ENCODE peak calls at places on chromosomes 6 and 20, in nine cellular contexts. One of them, this sample, is unnamed.

GRCh38 chr20:38133680-38134426 is 31.2 kb downstream of the TGM2 start:
- DNase-seq in stomach: no peak
- DNase-seq in HEK293T: no peak
- DNase-seq in IMR-90: no peak
- DNase-seq in NCI-H2107: no peak
- DNase-seq in activated naive CD4-positive, alpha-beta T cell: no peak
- DNase-seq in NCI-H2029: no peak
- DNase-seq in stimulated activated CD8-positive, alpha-beta memory T cell treated with anti-CD3 and anti-CD28 coated beads, Interleukin-4, amount 100 ng/mL, for 24 hours: no peak
- DNase-seq in lung microvascular endothelial cell: peak
- DNase-seq in this sample: no peak

GRCh38 chr20:15862178-15862577 is 711.1 kb downstream of the KIF16B start:
- DNase-seq in IMR-90: no peak
- DNase-seq in activated naive CD4-positive, alpha-beta T cell: no peak
- DNase-seq in NCI-H2029: peak
- DNase-seq in stomach: no peak
- DNase-seq in HEK293T: no peak
- DNase-seq in NCI-H2107: no peak
- DNase-seq in stimulated activated CD8-positive, alpha-beta memory T cell treated with anti-CD3 and anti-CD28 coated beads, Interleukin-4, amount 100 ng/mL, for 24 hours: no peak
- DNase-seq in lung microvascular endothelial cell: no peak
- DNase-seq in this sample: no peak

GRCh38 chr6:18263561-18264337 is 581 bp downstream of the DEK start:
- DNase-seq in IMR-90: no peak
- DNase-seq in stimulated activated CD8-positive, alpha-beta memory T cell treated with anti-CD3 and anti-CD28 coated beads, Interleukin-4, amount 100 ng/mL, for 24 hours: no peak
- DNase-seq in lung microvascular endothelial cell: peak
- DNase-seq in activated naive CD4-positive, alpha-beta T cell: no peak
- DNase-seq in NCI-H2029: peak
- DNase-seq in NCI-H2107: no peak
- DNase-seq in HEK293T: peak
- DNase-seq in stomach: peak
- DNase-seq in this sample: peak

GRCh38 chr20:14996883-14997672 is 659.7 kb upstream of the FLRT3 start:
- DNase-seq in lung microvascular endothelial cell: no peak
- DNase-seq in NCI-H2029: no peak
- DNase-seq in stomach: no peak
- DNase-seq in stimulated activated CD8-positive, alpha-beta memory T cell treated with anti-CD3 and anti-CD28 coated beads, Interleukin-4, amount 100 ng/mL, for 24 hours: no peak
- DNase-seq in IMR-90: no peak
- DNase-seq in HEK293T: no peak
- DNase-seq in NCI-H2107: no peak
- DNase-seq in activated naive CD4-positive, alpha-beta T cell: no peak
- DNase-seq in this sample: no peak

GRCh38 chr6:83884523-83884922 is 25.0 kb downstream of the CYB5R4 start:
- DNase-seq in stomach: no peak
- DNase-seq in lung microvascular endothelial cell: peak
- DNase-seq in stimulated activated CD8-positive, alpha-beta memory T cell treated with anti-CD3 and anti-CD28 coated beads, Interleukin-4, amount 100 ng/mL, for 24 hours: no peak
- DNase-seq in HEK293T: peak
- DNase-seq in activated naive CD4-positive, alpha-beta T cell: no peak
- DNase-seq in NCI-H2029: peak
- DNase-seq in IMR-90: peak
- DNase-seq in NCI-H2107: peak
- DNase-seq in this sample: peak

GRCh38 chr20:38049800-38050199 is 16.3 kb downstream of the RPRD1B start:
- DNase-seq in NCI-H2107: no peak
- DNase-seq in activated naive CD4-positive, alpha-beta T cell: no peak
- DNase-seq in lung microvascular endothelial cell: peak
- DNase-seq in HEK293T: no peak
- DNase-seq in NCI-H2029: peak
- DNase-seq in IMR-90: peak
- DNase-seq in stomach: no peak
- DNase-seq in stimulated activated CD8-positive, alpha-beta memory T cell treated with anti-CD3 and anti-CD28 coated beads, Interleukin-4, amount 100 ng/mL, for 24 hours: no peak
- DNase-seq in this sample: no peak

GRCh38 chr6:157695301-157696030 is 127.6 kb upstream of the SNX9 start:
- DNase-seq in stimulated activated CD8-positive, alpha-beta memory T cell treated with anti-CD3 and anti-CD28 coated beads, Interleukin-4, amount 100 ng/mL, for 24 hours: no peak
- DNase-seq in activated naive CD4-positive, alpha-beta T cell: no peak
- DNase-seq in NCI-H2107: no peak
- DNase-seq in IMR-90: no peak
- DNase-seq in NCI-H2029: no peak
- DNase-seq in HEK293T: no peak
- DNase-seq in lung microvascular endothelial cell: no peak
- DNase-seq in stomach: no peak
- DNase-seq in this sample: no peak

GRCh38 chr20:41140226-41141133 is 3.1 kb downstream of the PLCG1 start:
- DNase-seq in stimulated activated CD8-positive, alpha-beta memory T cell treated with anti-CD3 and anti-CD28 coated beads, Interleukin-4, amount 100 ng/mL, for 24 hours: no peak
- DNase-seq in HEK293T: no peak
- DNase-seq in lung microvascular endothelial cell: peak
- DNase-seq in stomach: no peak
- DNase-seq in NCI-H2029: no peak
- DNase-seq in activated naive CD4-positive, alpha-beta T cell: no peak
- DNase-seq in IMR-90: no peak
- DNase-seq in NCI-H2107: no peak
- DNase-seq in this sample: no peak

GRCh38 chr20:50709574-50709973 is 18.2 kb upstream of the RIPOR3 start:
- DNase-seq in lung microvascular endothelial cell: no peak
- DNase-seq in stomach: no peak
- DNase-seq in NCI-H2107: no peak
- DNase-seq in NCI-H2029: no peak
- DNase-seq in HEK293T: no peak
- DNase-seq in stimulated activated CD8-positive, alpha-beta memory T cell treated with anti-CD3 and anti-CD28 coated beads, Interleukin-4, amount 100 ng/mL, for 24 hours: no peak
- DNase-seq in IMR-90: no peak
- DNase-seq in activated naive CD4-positive, alpha-beta T cell: no peak
- DNase-seq in this sample: peak

GRCh38 chr6:48111143-48111506 is at the start of gene PTCHD4:
- DNase-seq in IMR-90: peak
- DNase-seq in HEK293T: peak
- DNase-seq in activated naive CD4-positive, alpha-beta T cell: no peak
- DNase-seq in stomach: no peak
- DNase-seq in stimulated activated CD8-positive, alpha-beta memory T cell treated with anti-CD3 and anti-CD28 coated beads, Interleukin-4, amount 100 ng/mL, for 24 hours: no peak
- DNase-seq in NCI-H2107: no peak
- DNase-seq in lung microvascular endothelial cell: peak
- DNase-seq in NCI-H2029: peak
- DNase-seq in this sample: no peak

GRCh38 chr6:158938811-158939254 is 61.2 kb downstream of the RSPH3 start:
- DNase-seq in lung microvascular endothelial cell: no peak
- DNase-seq in stimulated activated CD8-positive, alpha-beta memory T cell treated with anti-CD3 and anti-CD28 coated beads, Interleukin-4, amount 100 ng/mL, for 24 hours: no peak
- DNase-seq in NCI-H2107: no peak
- DNase-seq in IMR-90: no peak
- DNase-seq in stomach: no peak
- DNase-seq in NCI-H2029: no peak
- DNase-seq in activated naive CD4-positive, alpha-beta T cell: no peak
- DNase-seq in HEK293T: no peak
- DNase-seq in this sample: no peak

GRCh38 chr20:911882-912600 is 4.1 kb downstream of the ANGPT4 start:
- DNase-seq in activated naive CD4-positive, alpha-beta T cell: no peak
- DNase-seq in stimulated activated CD8-positive, alpha-beta memory T cell treated with anti-CD3 and anti-CD28 coated beads, Interleukin-4, amount 100 ng/mL, for 24 hours: no peak
- DNase-seq in IMR-90: no peak
- DNase-seq in NCI-H2029: no peak
- DNase-seq in NCI-H2107: no peak
- DNase-seq in stomach: no peak
- DNase-seq in HEK293T: no peak
- DNase-seq in lung microvascular endothelial cell: no peak
- DNase-seq in this sample: no peak

GRCh38 chr20:23725102-23725501 is 25.6 kb downstream of the CST1 start:
- DNase-seq in activated naive CD4-positive, alpha-beta T cell: no peak
- DNase-seq in HEK293T: no peak
- DNase-seq in IMR-90: no peak
- DNase-seq in stomach: no peak
- DNase-seq in lung microvascular endothelial cell: no peak
- DNase-seq in NCI-H2029: no peak
- DNase-seq in stimulated activated CD8-positive, alpha-beta memory T cell treated with anti-CD3 and anti-CD28 coated beads, Interleukin-4, amount 100 ng/mL, for 24 hours: no peak
- DNase-seq in NCI-H2107: no peak
- DNase-seq in this sample: no peak

GRCh38 chr6:27836080-27836782 is 76.0 kb downstream of the OR2B2 start:
- DNase-seq in activated naive CD4-positive, alpha-beta T cell: no peak
- DNase-seq in stomach: no peak
- DNase-seq in IMR-90: no peak
- DNase-seq in stimulated activated CD8-positive, alpha-beta memory T cell treated with anti-CD3 and anti-CD28 coated beads, Interleukin-4, amount 100 ng/mL, for 24 hours: no peak
- DNase-seq in NCI-H2107: no peak
- DNase-seq in lung microvascular endothelial cell: no peak
- DNase-seq in HEK293T: no peak
- DNase-seq in NCI-H2029: no peak
- DNase-seq in this sample: no peak

GRCh38 chr20:8132632-8133587 is 844 bp downstream of the PLCB1 start:
- DNase-seq in lung microvascular endothelial cell: peak
- DNase-seq in stomach: peak
- DNase-seq in stimulated activated CD8-positive, alpha-beta memory T cell treated with anti-CD3 and anti-CD28 coated beads, Interleukin-4, amount 100 ng/mL, for 24 hours: no peak
- DNase-seq in HEK293T: peak
- DNase-seq in IMR-90: no peak
- DNase-seq in NCI-H2107: no peak
- DNase-seq in NCI-H2029: peak
- DNase-seq in activated naive CD4-positive, alpha-beta T cell: no peak
- DNase-seq in this sample: peak

GRCh38 chr6:142378138-142378875 is 76.5 kb downstream of the ADGRG6 start:
- DNase-seq in HEK293T: peak
- DNase-seq in lung microvascular endothelial cell: no peak
- DNase-seq in NCI-H2029: peak
- DNase-seq in stomach: no peak
- DNase-seq in IMR-90: peak
- DNase-seq in stimulated activated CD8-positive, alpha-beta memory T cell treated with anti-CD3 and anti-CD28 coated beads, Interleukin-4, amount 100 ng/mL, for 24 hours: no peak
- DNase-seq in activated naive CD4-positive, alpha-beta T cell: no peak
- DNase-seq in NCI-H2107: peak
- DNase-seq in this sample: peak

GRCh38 chr6:109460161-109460830 is 4.7 kb upstream of the MICAL1 start:
- DNase-seq in IMR-90: no peak
- DNase-seq in activated naive CD4-positive, alpha-beta T cell: no peak
- DNase-seq in HEK293T: no peak
- DNase-seq in stimulated activated CD8-positive, alpha-beta memory T cell treated with anti-CD3 and anti-CD28 coated beads, Interleukin-4, amount 100 ng/mL, for 24 hours: no peak
- DNase-seq in stomach: no peak
- DNase-seq in NCI-H2107: no peak
- DNase-seq in lung microvascular endothelial cell: no peak
- DNase-seq in NCI-H2029: no peak
- DNase-seq in this sample: no peak

GRCh38 chr20:38252292-38253288 is 7.9 kb downstream of the KIAA1755 start:
- DNase-seq in activated naive CD4-positive, alpha-beta T cell: no peak
- DNase-seq in HEK293T: no peak
- DNase-seq in stimulated activated CD8-positive, alpha-beta memory T cell treated with anti-CD3 and anti-CD28 coated beads, Interleukin-4, amount 100 ng/mL, for 24 hours: no peak
- DNase-seq in NCI-H2029: no peak
- DNase-seq in IMR-90: peak
- DNase-seq in lung microvascular endothelial cell: no peak
- DNase-seq in stomach: no peak
- DNase-seq in NCI-H2107: no peak
- DNase-seq in this sample: peak

GRCh38 chr6:36821581-36822335 is 17.5 kb downstream of the CPNE5 start:
- DNase-seq in activated naive CD4-positive, alpha-beta T cell: no peak
- DNase-seq in HEK293T: no peak
- DNase-seq in NCI-H2107: no peak
- DNase-seq in IMR-90: no peak
- DNase-seq in stimulated activated CD8-positive, alpha-beta memory T cell treated with anti-CD3 and anti-CD28 coated beads, Interleukin-4, amount 100 ng/mL, for 24 hours: no peak
- DNase-seq in NCI-H2029: no peak
- DNase-seq in stomach: no peak
- DNase-seq in lung microvascular endothelial cell: no peak
- DNase-seq in this sample: no peak

GRCh38 chr20:52192296-52193007 is 873 bp upstream of the ZFP64 start:
- DNase-seq in activated naive CD4-positive, alpha-beta T cell: no peak
- DNase-seq in stomach: no peak
- DNase-seq in NCI-H2029: no peak
- DNase-seq in stimulated activated CD8-positive, alpha-beta memory T cell treated with anti-CD3 and anti-CD28 coated beads, Interleukin-4, amount 100 ng/mL, for 24 hours: peak
- DNase-seq in lung microvascular endothelial cell: no peak
- DNase-seq in NCI-H2107: no peak
- DNase-seq in HEK293T: no peak
- DNase-seq in IMR-90: no peak
- DNase-seq in this sample: peak

GRCh38 chr6:4383910-4384637 is 248.7 kb upstream of the ECI2 start:
- DNase-seq in NCI-H2107: no peak
- DNase-seq in stomach: no peak
- DNase-seq in activated naive CD4-positive, alpha-beta T cell: no peak
- DNase-seq in stimulated activated CD8-positive, alpha-beta memory T cell treated with anti-CD3 and anti-CD28 coated beads, Interleukin-4, amount 100 ng/mL, for 24 hours: no peak
- DNase-seq in HEK293T: no peak
- DNase-seq in lung microvascular endothelial cell: peak
- DNase-seq in IMR-90: no peak
- DNase-seq in NCI-H2029: no peak
- DNase-seq in this sample: no peak

GRCh38 chr6:28673800-28674671 is 148.4 kb downstream of the GPX5 start:
- DNase-seq in activated naive CD4-positive, alpha-beta T cell: no peak
- DNase-seq in NCI-H2107: no peak
- DNase-seq in stimulated activated CD8-positive, alpha-beta memory T cell treated with anti-CD3 and anti-CD28 coated beads, Interleukin-4, amount 100 ng/mL, for 24 hours: peak
- DNase-seq in stomach: no peak
- DNase-seq in lung microvascular endothelial cell: peak
- DNase-seq in HEK293T: peak
- DNase-seq in IMR-90: peak
- DNase-seq in NCI-H2029: no peak
- DNase-seq in this sample: peak

GRCh38 chr6:25869840-25870239 is 4.2 kb downstream of the SLC17A3 start:
- DNase-seq in IMR-90: no peak
- DNase-seq in lung microvascular endothelial cell: no peak
- DNase-seq in stomach: no peak
- DNase-seq in NCI-H2107: no peak
- DNase-seq in activated naive CD4-positive, alpha-beta T cell: no peak
- DNase-seq in stimulated activated CD8-positive, alpha-beta memory T cell treated with anti-CD3 and anti-CD28 coated beads, Interleukin-4, amount 100 ng/mL, for 24 hours: no peak
- DNase-seq in NCI-H2029: no peak
- DNase-seq in HEK293T: no peak
- DNase-seq in this sample: no peak

GRCh38 chr6:150528648-150529285 is 70.9 kb upstream of the PLEKHG1 start:
- DNase-seq in stomach: no peak
- DNase-seq in NCI-H2107: no peak
- DNase-seq in IMR-90: peak
- DNase-seq in stimulated activated CD8-positive, alpha-beta memory T cell treated with anti-CD3 and anti-CD28 coated beads, Interleukin-4, amount 100 ng/mL, for 24 hours: no peak
- DNase-seq in NCI-H2029: no peak
- DNase-seq in lung microvascular endothelial cell: no peak
- DNase-seq in HEK293T: peak
- DNase-seq in activated naive CD4-positive, alpha-beta T cell: no peak
- DNase-seq in this sample: peak

GRCh38 chr20:20711413-20711812 is 1.0 kb downstream of the RALGAPA2 start:
- DNase-seq in activated naive CD4-positive, alpha-beta T cell: no peak
- DNase-seq in IMR-90: no peak
- DNase-seq in lung microvascular endothelial cell: peak
- DNase-seq in stimulated activated CD8-positive, alpha-beta memory T cell treated with anti-CD3 and anti-CD28 coated beads, Interleukin-4, amount 100 ng/mL, for 24 hours: no peak
- DNase-seq in NCI-H2029: peak
- DNase-seq in stomach: no peak
- DNase-seq in HEK293T: no peak
- DNase-seq in NCI-H2107: no peak
- DNase-seq in this sample: no peak

GRCh38 chr20:62950741-62951140 is 1.8 kb upstream of the SLC17A9 start:
- DNase-seq in NCI-H2029: no peak
- DNase-seq in HEK293T: no peak
- DNase-seq in NCI-H2107: no peak
- DNase-seq in lung microvascular endothelial cell: no peak
- DNase-seq in stimulated activated CD8-positive, alpha-beta memory T cell treated with anti-CD3 and anti-CD28 coated beads, Interleukin-4, amount 100 ng/mL, for 24 hours: no peak
- DNase-seq in stomach: no peak
- DNase-seq in IMR-90: no peak
- DNase-seq in activated naive CD4-positive, alpha-beta T cell: no peak
- DNase-seq in this sample: no peak

GRCh38 chr6:29676981-29677601 is 3.9 kb downstream of the ZFP57 start:
- DNase-seq in lung microvascular endothelial cell: no peak
- DNase-seq in NCI-H2107: no peak
- DNase-seq in HEK293T: no peak
- DNase-seq in IMR-90: no peak
- DNase-seq in stimulated activated CD8-positive, alpha-beta memory T cell treated with anti-CD3 and anti-CD28 coated beads, Interleukin-4, amount 100 ng/mL, for 24 hours: no peak
- DNase-seq in activated naive CD4-positive, alpha-beta T cell: no peak
- DNase-seq in stomach: no peak
- DNase-seq in NCI-H2029: peak
- DNase-seq in this sample: peak

GRCh38 chr6:44527191-44527960 is 139.9 kb downstream of the CDC5L start:
- DNase-seq in NCI-H2107: no peak
- DNase-seq in stomach: no peak
- DNase-seq in HEK293T: no peak
- DNase-seq in lung microvascular endothelial cell: no peak
- DNase-seq in activated naive CD4-positive, alpha-beta T cell: no peak
- DNase-seq in IMR-90: no peak
- DNase-seq in stimulated activated CD8-positive, alpha-beta memory T cell treated with anti-CD3 and anti-CD28 coated beads, Interleukin-4, amount 100 ng/mL, for 24 hours: no peak
- DNase-seq in NCI-H2029: no peak
- DNase-seq in this sample: no peak

GRCh38 chr6:143575440-143575839 is 63.9 kb upstream of the FUCA2 start:
- DNase-seq in IMR-90: peak
- DNase-seq in HEK293T: peak
- DNase-seq in NCI-H2107: peak
- DNase-seq in lung microvascular endothelial cell: peak
- DNase-seq in stimulated activated CD8-positive, alpha-beta memory T cell treated with anti-CD3 and anti-CD28 coated beads, Interleukin-4, amount 100 ng/mL, for 24 hours: no peak
- DNase-seq in NCI-H2029: peak
- DNase-seq in stomach: peak
- DNase-seq in activated naive CD4-positive, alpha-beta T cell: no peak
- DNase-seq in this sample: peak

GRCh38 chr20:35226775-35227681 is 538 bp downstream of the MMP24 start:
- DNase-seq in HEK293T: peak
- DNase-seq in stomach: peak
- DNase-seq in lung microvascular endothelial cell: peak
- DNase-seq in stimulated activated CD8-positive, alpha-beta memory T cell treated with anti-CD3 and anti-CD28 coated beads, Interleukin-4, amount 100 ng/mL, for 24 hours: peak
- DNase-seq in IMR-90: peak
- DNase-seq in activated naive CD4-positive, alpha-beta T cell: no peak
- DNase-seq in NCI-H2029: no peak
- DNase-seq in NCI-H2107: no peak
- DNase-seq in this sample: peak

GRCh38 chr6:33080127-33081089 is 4.6 kb downstream of the HLA-DPB1 start:
- DNase-seq in activated naive CD4-positive, alpha-beta T cell: no peak
- DNase-seq in stimulated activated CD8-positive, alpha-beta memory T cell treated with anti-CD3 and anti-CD28 coated beads, Interleukin-4, amount 100 ng/mL, for 24 hours: no peak
- DNase-seq in IMR-90: peak
- DNase-seq in HEK293T: no peak
- DNase-seq in NCI-H2107: no peak
- DNase-seq in NCI-H2029: no peak
- DNase-seq in stomach: no peak
- DNase-seq in lung microvascular endothelial cell: peak
- DNase-seq in this sample: peak

This sample was measured in cardiac muscle cell.